ENCODE peak calls at places on chromosomes 7 and 10, in eight cellular contexts. G, A, C, E, X, O, P and W are unnamed samples.

GRCh38 chr10:129637841-129638240 is 170.8 kb downstream of the MGMT start:
- DNase-seq in A (no peak), O (no peak), X (no peak), E (no peak), P (no peak), C (no peak), G (no peak), W (no peak)

GRCh38 chr10:49313501-49314070 is 14.6 kb downstream of the C10orf71 start:
- DNase-seq in O (no peak), A (no peak), P (no peak), C (no peak), G (no peak), E (no peak), X (no peak), W (no peak)

GRCh38 chr10:109894516-109894915 is 28.8 kb downstream of the XPNPEP1 start:
- DNase-seq in C (no peak), A (peak; percentile 73), O (peak; percentile 54), E (peak; percentile 40), P (no peak), X (peak; percentile 37), G (no peak), W (peak; percentile 87)

GRCh38 chr10:6267941-6268340 is 65.2 kb downstream of the PFKFB3 start:
- DNase-seq in G (no peak), O (no peak), A (no peak), C (no peak), P (no peak), X (no peak), E (peak; percentile 86), W (no peak)

GRCh38 chr10:37816290-37816689 is 41.1 kb downstream of the ZNF248 start:
- DNase-seq in O (no peak), E (no peak), X (no peak), C (no peak), G (no peak), A (no peak), P (no peak), W (no peak)

GRCh38 chr10:42943025-42943818 is 133.6 kb upstream of the RET start:
- DNase-seq in A (no peak), X (no peak), E (no peak), P (no peak), C (no peak), G (peak; percentile 74), O (no peak), W (peak; percentile 43)

GRCh38 chr10:122490786-122491680 is 29.7 kb downstream of the HTRA1 start:
- DNase-seq in G (no peak), C (no peak), P (no peak), X (no peak), E (no peak), A (no peak), O (peak; percentile 44), W (no peak)

GRCh38 chr10:63412304-63412703 is 53.5 kb downstream of the JMJD1C start:
- DNase-seq in C (no peak), G (no peak), O (no peak), P (no peak), E (no peak), A (no peak), X (no peak), W (no peak)

GRCh38 chr7:112743811-112744210 is 46.4 kb downstream of the TMEM168 start:
- DNase-seq in C (no peak), A (no peak), G (no peak), X (no peak), P (no peak), E (no peak), O (no peak), W (no peak)

GRCh38 chr7:64610997-64611396 is 48.1 kb upstream of the ZNF680 start:
- DNase-seq in P (no peak), E (no peak), A (no peak), G (no peak), C (no peak), X (no peak), O (no peak), W (no peak)

GRCh38 chr10:15200626-15201025 is 32.1 kb upstream of the NMT2 start:
- DNase-seq in O (peak; percentile 88), G (no peak), A (no peak), X (no peak), C (peak; percentile 98), P (peak; percentile 33), E (no peak), W (no peak)

GRCh38 chr7:28329616-28330373 is 82.5 kb upstream of the CREB5 start:
- DNase-seq in C (peak; percentile 6), E (no peak), A (no peak), P (no peak), O (no peak), G (no peak), X (no peak), W (no peak)

GRCh38 chr7:123738808-123739207 is 10.0 kb downstream of the WASL start:
- DNase-seq in P (no peak), E (no peak), A (no peak), X (no peak), G (no peak), C (no peak), O (no peak), W (no peak)

GRCh38 chr10:77505431-77506334 is 131.9 kb downstream of the KCNMA1 start:
- DNase-seq in E (no peak), A (no peak), G (no peak), C (peak; percentile 96), P (no peak), X (no peak), O (peak; percentile 88), W (no peak)

GRCh38 chr7:162583-163297 is 29.6 kb upstream of the FAM20C start:
- DNase-seq in E (no peak), G (no peak), P (no peak), A (no peak), C (no peak), O (peak; percentile 72), X (no peak), W (no peak)